ENCODE peak calls at places on chromosomes 16 and 17, in seven cellular contexts. One of them, this sample, is unnamed.

GRCh38 chr16:52035406-52035805 is 511.5 kb downstream of the TOX3 start:
- DNase-seq in naive thymus-derived CD4-positive, alpha-beta T cell: no peak
- DNase-seq in heart left ventricle: no peak
- DNase-seq in vagina: no peak
- DNase-seq in transverse colon: no peak
- DNase-seq in CD4-positive, alpha-beta memory T cell: no peak
- DNase-seq in endodermal cell: no peak
- DNase-seq in this sample: no peak

GRCh38 chr17:79946352-79947231 is 89.1 kb downstream of the TBC1D16 start:
- DNase-seq in naive thymus-derived CD4-positive, alpha-beta T cell: no peak
- DNase-seq in heart left ventricle: peak
- DNase-seq in vagina: no peak
- DNase-seq in transverse colon: no peak
- DNase-seq in CD4-positive, alpha-beta memory T cell: no peak
- DNase-seq in endodermal cell: peak
- DNase-seq in this sample: no peak

GRCh38 chr16:637081-638018 is 1.2 kb upstream of the METTL26 start:
- DNase-seq in naive thymus-derived CD4-positive, alpha-beta T cell: peak
- DNase-seq in heart left ventricle: peak
- DNase-seq in vagina: no peak
- DNase-seq in transverse colon: peak
- DNase-seq in CD4-positive, alpha-beta memory T cell: no peak
- DNase-seq in endodermal cell: peak
- DNase-seq in this sample: peak

GRCh38 chr17:40516581-40517285 is 15.3 kb upstream of the TNS4 start:
- DNase-seq in naive thymus-derived CD4-positive, alpha-beta T cell: peak
- DNase-seq in heart left ventricle: no peak
- DNase-seq in vagina: no peak
- DNase-seq in transverse colon: peak
- DNase-seq in CD4-positive, alpha-beta memory T cell: peak
- DNase-seq in endodermal cell: peak
- DNase-seq in this sample: no peak

GRCh38 chr17:19370493-19370960 is 7.8 kb upstream of the MAPK7 start:
- DNase-seq in naive thymus-derived CD4-positive, alpha-beta T cell: no peak
- DNase-seq in heart left ventricle: peak
- DNase-seq in vagina: no peak
- DNase-seq in transverse colon: no peak
- DNase-seq in CD4-positive, alpha-beta memory T cell: no peak
- DNase-seq in endodermal cell: peak
- DNase-seq in this sample: no peak

GRCh38 chr16:59573528-59574271 is 839.6 kb upstream of the GOT2 start:
- DNase-seq in naive thymus-derived CD4-positive, alpha-beta T cell: no peak
- DNase-seq in heart left ventricle: no peak
- DNase-seq in vagina: no peak
- DNase-seq in transverse colon: no peak
- DNase-seq in CD4-positive, alpha-beta memory T cell: no peak
- DNase-seq in endodermal cell: no peak
- DNase-seq in this sample: no peak

GRCh38 chr16:31696968-31697743 is 169.5 kb downstream of the AHSP start:
- DNase-seq in naive thymus-derived CD4-positive, alpha-beta T cell: no peak
- DNase-seq in heart left ventricle: no peak
- DNase-seq in vagina: peak
- DNase-seq in transverse colon: no peak
- DNase-seq in CD4-positive, alpha-beta memory T cell: no peak
- DNase-seq in endodermal cell: no peak
- DNase-seq in this sample: no peak

GRCh38 chr17:34230342-34230741 is 24.7 kb upstream of the CCL2 start:
- DNase-seq in naive thymus-derived CD4-positive, alpha-beta T cell: no peak
- DNase-seq in heart left ventricle: no peak
- DNase-seq in vagina: no peak
- DNase-seq in transverse colon: no peak
- DNase-seq in CD4-positive, alpha-beta memory T cell: no peak
- DNase-seq in endodermal cell: no peak
- DNase-seq in this sample: no peak

GRCh38 chr17:19727466-19728113 is 11.2 kb upstream of the SLC47A2 start:
- DNase-seq in naive thymus-derived CD4-positive, alpha-beta T cell: no peak
- DNase-seq in heart left ventricle: peak
- DNase-seq in vagina: peak
- DNase-seq in transverse colon: peak
- DNase-seq in CD4-positive, alpha-beta memory T cell: no peak
- DNase-seq in endodermal cell: no peak
- DNase-seq in this sample: peak

GRCh38 chr16:28212532-28212873 is 738 bp upstream of the XPO6 start:
- DNase-seq in naive thymus-derived CD4-positive, alpha-beta T cell: no peak
- DNase-seq in heart left ventricle: no peak
- DNase-seq in vagina: no peak
- DNase-seq in transverse colon: no peak
- DNase-seq in CD4-positive, alpha-beta memory T cell: no peak
- DNase-seq in endodermal cell: peak
- DNase-seq in this sample: no peak

GRCh38 chr16:16014329-16015224 is 65.2 kb downstream of the ABCC1 start:
- DNase-seq in naive thymus-derived CD4-positive, alpha-beta T cell: no peak
- DNase-seq in heart left ventricle: peak
- DNase-seq in vagina: no peak
- DNase-seq in transverse colon: peak
- DNase-seq in CD4-positive, alpha-beta memory T cell: no peak
- DNase-seq in endodermal cell: no peak
- DNase-seq in this sample: no peak

GRCh38 chr17:50207318-50207717 is 5.9 kb upstream of the COL1A1 start:
- DNase-seq in naive thymus-derived CD4-positive, alpha-beta T cell: no peak
- DNase-seq in heart left ventricle: no peak
- DNase-seq in vagina: no peak
- DNase-seq in transverse colon: no peak
- DNase-seq in CD4-positive, alpha-beta memory T cell: no peak
- DNase-seq in endodermal cell: no peak
- DNase-seq in this sample: no peak

GRCh38 chr17:50208611-50209061 is 7.2 kb upstream of the COL1A1 start:
- DNase-seq in naive thymus-derived CD4-positive, alpha-beta T cell: no peak
- DNase-seq in heart left ventricle: no peak
- DNase-seq in vagina: no peak
- DNase-seq in transverse colon: no peak
- DNase-seq in CD4-positive, alpha-beta memory T cell: no peak
- DNase-seq in endodermal cell: peak
- DNase-seq in this sample: no peak

GRCh38 chr17:50209133-50209471 is 7.7 kb upstream of the COL1A1 start:
- DNase-seq in naive thymus-derived CD4-positive, alpha-beta T cell: no peak
- DNase-seq in heart left ventricle: no peak
- DNase-seq in vagina: no peak
- DNase-seq in transverse colon: no peak
- DNase-seq in CD4-positive, alpha-beta memory T cell: no peak
- DNase-seq in endodermal cell: no peak
- DNase-seq in this sample: no peak

GRCh38 chr17:50206604-50207293 is 5.3 kb upstream of the COL1A1 start:
- DNase-seq in naive thymus-derived CD4-positive, alpha-beta T cell: no peak
- DNase-seq in heart left ventricle: no peak
- DNase-seq in vagina: no peak
- DNase-seq in transverse colon: peak
- DNase-seq in CD4-positive, alpha-beta memory T cell: no peak
- DNase-seq in endodermal cell: peak
- DNase-seq in this sample: no peak

DNA sequence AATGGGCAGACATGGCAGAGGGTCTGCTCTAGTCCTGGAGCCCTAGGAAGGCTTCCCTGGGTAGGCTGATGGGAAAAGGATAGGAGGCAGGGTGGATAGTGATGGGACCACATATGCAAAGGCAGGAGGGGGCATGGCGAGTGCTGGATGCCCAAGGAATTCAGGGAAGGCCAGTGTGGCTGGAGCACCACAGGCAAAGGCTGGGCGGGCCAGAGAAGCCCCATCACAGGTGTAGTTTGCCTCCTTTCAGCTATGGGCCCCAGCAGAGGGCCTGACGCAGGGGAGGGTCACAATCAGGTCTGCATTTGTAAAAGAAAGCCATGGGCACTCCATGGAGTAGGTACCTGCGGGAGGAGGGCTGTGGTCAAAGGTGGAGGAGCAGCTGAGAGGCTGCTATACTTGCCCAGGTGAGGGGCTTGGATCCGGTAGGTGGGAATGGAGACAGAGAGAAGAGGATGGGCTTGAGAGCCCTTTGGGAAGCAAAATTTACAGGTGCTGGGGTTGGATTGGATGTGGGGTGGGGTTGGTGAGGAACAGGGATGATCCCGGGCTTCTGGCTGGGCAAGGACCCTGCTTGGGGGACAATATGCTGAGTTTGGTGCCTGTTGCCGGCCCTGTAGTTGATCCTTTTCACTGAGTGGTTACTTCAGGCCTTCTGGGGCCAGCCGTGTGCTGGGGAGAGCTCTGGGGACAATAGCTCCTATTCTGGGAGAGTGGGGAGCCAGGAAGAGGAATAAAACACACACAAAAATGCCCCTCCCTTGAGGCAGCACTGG is 6.5 kb upstream of the COL1A1 start:
- DNase-seq in naive thymus-derived CD4-positive, alpha-beta T cell: no peak
- DNase-seq in heart left ventricle: no peak
- DNase-seq in vagina: no peak
- DNase-seq in transverse colon: no peak
- DNase-seq in CD4-positive, alpha-beta memory T cell: no peak
- DNase-seq in endodermal cell: peak
- DNase-seq in this sample: no peak
- H3K27ac ChIP-seq in naive thymus-derived CD4-positive, alpha-beta T cell: no peak
- H3K27ac ChIP-seq in heart left ventricle: no peak
- H3K27ac ChIP-seq in vagina: peak
- H3K27ac ChIP-seq in transverse colon: peak
- H3K27ac ChIP-seq in CD4-positive, alpha-beta memory T cell: no peak
- H3K27ac ChIP-seq in endodermal cell: no peak
- H3K27ac ChIP-seq in this sample: no peak

GRCh38 chr17:55734128-55734781 is 11.6 kb upstream of the TMEM100 start:
- DNase-seq in naive thymus-derived CD4-positive, alpha-beta T cell: no peak
- DNase-seq in heart left ventricle: no peak
- DNase-seq in vagina: no peak
- DNase-seq in transverse colon: no peak
- DNase-seq in CD4-positive, alpha-beta memory T cell: no peak
- DNase-seq in endodermal cell: peak
- DNase-seq in this sample: no peak

GRCh38 chr17:55729484-55729883 is 6.8 kb upstream of the TMEM100 start:
- DNase-seq in naive thymus-derived CD4-positive, alpha-beta T cell: no peak
- DNase-seq in heart left ventricle: no peak
- DNase-seq in vagina: no peak
- DNase-seq in transverse colon: no peak
- DNase-seq in CD4-positive, alpha-beta memory T cell: no peak
- DNase-seq in endodermal cell: no peak
- DNase-seq in this sample: no peak

GRCh38 chr17:55730380-55730779 is 7.7 kb upstream of the TMEM100 start:
- DNase-seq in naive thymus-derived CD4-positive, alpha-beta T cell: no peak
- DNase-seq in heart left ventricle: no peak
- DNase-seq in vagina: no peak
- DNase-seq in transverse colon: no peak
- DNase-seq in CD4-positive, alpha-beta memory T cell: no peak
- DNase-seq in endodermal cell: no peak
- DNase-seq in this sample: no peak

GRCh38 chr17:55730808-55731207 is 8.1 kb upstream of the TMEM100 start:
- DNase-seq in naive thymus-derived CD4-positive, alpha-beta T cell: no peak
- DNase-seq in heart left ventricle: no peak
- DNase-seq in vagina: no peak
- DNase-seq in transverse colon: no peak
- DNase-seq in CD4-positive, alpha-beta memory T cell: no peak
- DNase-seq in endodermal cell: no peak
- DNase-seq in this sample: no peak

GRCh38 chr17:55731586-55732250 is 9.1 kb upstream of the TMEM100 start:
- DNase-seq in naive thymus-derived CD4-positive, alpha-beta T cell: no peak
- DNase-seq in heart left ventricle: peak
- DNase-seq in vagina: peak
- DNase-seq in transverse colon: peak
- DNase-seq in CD4-positive, alpha-beta memory T cell: no peak
- DNase-seq in endodermal cell: peak
- DNase-seq in this sample: no peak
- H3K27ac ChIP-seq in naive thymus-derived CD4-positive, alpha-beta T cell: no peak
- H3K27ac ChIP-seq in heart left ventricle: peak
- H3K27ac ChIP-seq in vagina: peak
- H3K27ac ChIP-seq in transverse colon: peak
- H3K27ac ChIP-seq in CD4-positive, alpha-beta memory T cell: no peak
- H3K27ac ChIP-seq in endodermal cell: no peak
- H3K27ac ChIP-seq in this sample: peak

GRCh38 chr17:75876190-75876937 is 2.0 kb downstream of the TRIM47 start:
- DNase-seq in naive thymus-derived CD4-positive, alpha-beta T cell: peak
- DNase-seq in heart left ventricle: peak
- DNase-seq in vagina: no peak
- DNase-seq in transverse colon: peak
- DNase-seq in CD4-positive, alpha-beta memory T cell: peak
- DNase-seq in endodermal cell: peak
- DNase-seq in this sample: no peak

GRCh38 chr17:75875940-75876189 is 2.5 kb downstream of the TRIM47 start:
- DNase-seq in naive thymus-derived CD4-positive, alpha-beta T cell: no peak
- DNase-seq in heart left ventricle: no peak
- DNase-seq in vagina: peak
- DNase-seq in transverse colon: no peak
- DNase-seq in CD4-positive, alpha-beta memory T cell: no peak
- DNase-seq in endodermal cell: no peak
- DNase-seq in this sample: peak

GRCh38 chr17:75875182-75875939 is 3.0 kb downstream of the TRIM47 start:
- DNase-seq in naive thymus-derived CD4-positive, alpha-beta T cell: no peak
- DNase-seq in heart left ventricle: peak
- DNase-seq in vagina: no peak
- DNase-seq in transverse colon: peak
- DNase-seq in CD4-positive, alpha-beta memory T cell: no peak
- DNase-seq in endodermal cell: no peak
- DNase-seq in this sample: no peak

GRCh38 chr17:75873587-75874322 is 4.6 kb downstream of the TRIM47 start:
- DNase-seq in naive thymus-derived CD4-positive, alpha-beta T cell: no peak
- DNase-seq in heart left ventricle: no peak
- DNase-seq in vagina: no peak
- DNase-seq in transverse colon: no peak
- DNase-seq in CD4-positive, alpha-beta memory T cell: no peak
- DNase-seq in endodermal cell: no peak
- DNase-seq in this sample: no peak

DNA sequence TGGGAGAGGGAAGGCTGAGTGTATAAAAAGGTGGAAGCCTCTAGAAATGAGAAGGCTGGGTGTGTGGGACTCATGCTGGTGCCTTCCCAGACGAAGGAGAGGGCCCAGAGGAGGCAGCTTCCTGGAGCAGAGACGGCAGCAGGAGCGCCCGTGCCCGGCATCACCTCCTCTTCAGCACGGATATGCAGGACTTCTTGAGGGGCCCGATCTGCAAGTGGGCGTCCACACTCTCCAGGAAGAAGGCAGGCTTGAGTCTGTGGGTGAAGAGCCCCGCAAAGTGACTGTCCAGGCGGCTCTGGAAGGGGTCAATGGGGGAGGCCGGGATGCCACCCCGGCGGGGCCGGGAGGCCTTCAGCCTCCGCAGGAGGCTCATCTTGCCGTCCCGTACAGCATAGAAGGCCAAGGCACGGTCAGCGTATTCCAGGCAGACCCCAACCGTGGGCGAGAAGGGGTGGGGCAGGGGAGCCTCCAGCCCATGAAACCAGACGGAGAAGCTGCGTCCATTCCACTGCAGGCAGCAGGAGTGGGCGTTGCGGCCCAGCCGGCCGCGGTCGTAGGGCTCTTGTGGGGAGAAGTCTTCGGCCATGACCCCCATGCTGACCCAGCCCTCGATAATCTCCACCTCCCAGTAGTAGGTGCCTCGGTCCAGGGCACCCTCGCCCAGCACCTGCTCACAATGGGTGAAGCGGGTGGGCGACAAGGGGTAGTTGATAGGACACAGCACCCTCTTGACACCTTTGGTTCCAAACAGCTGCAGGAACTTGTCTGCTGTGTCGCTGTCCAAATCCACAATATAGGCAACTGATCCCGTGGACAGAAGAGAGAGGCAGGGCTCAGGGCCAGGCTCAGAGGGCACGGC is 3.8 kb downstream of the TRIM47 start:
- DNase-seq in naive thymus-derived CD4-positive, alpha-beta T cell: no peak
- DNase-seq in heart left ventricle: peak
- DNase-seq in vagina: no peak
- DNase-seq in transverse colon: no peak
- DNase-seq in CD4-positive, alpha-beta memory T cell: no peak
- DNase-seq in endodermal cell: peak
- DNase-seq in this sample: no peak
- H3K27ac ChIP-seq in naive thymus-derived CD4-positive, alpha-beta T cell: peak
- H3K27ac ChIP-seq in heart left ventricle: peak
- H3K27ac ChIP-seq in vagina: peak
- H3K27ac ChIP-seq in transverse colon: peak
- H3K27ac ChIP-seq in CD4-positive, alpha-beta memory T cell: no peak
- H3K27ac ChIP-seq in endodermal cell: no peak
- H3K27ac ChIP-seq in this sample: peak

GRCh38 chr16:86531193-86531550 is 20.8 kb downstream of the FOXF1 start:
- DNase-seq in naive thymus-derived CD4-positive, alpha-beta T cell: no peak
- DNase-seq in heart left ventricle: peak
- DNase-seq in vagina: no peak
- DNase-seq in transverse colon: peak
- DNase-seq in CD4-positive, alpha-beta memory T cell: no peak
- DNase-seq in endodermal cell: peak
- DNase-seq in this sample: peak
- H3K27ac ChIP-seq in naive thymus-derived CD4-positive, alpha-beta T cell: no peak
- H3K27ac ChIP-seq in heart left ventricle: no peak
- H3K27ac ChIP-seq in vagina: peak
- H3K27ac ChIP-seq in transverse colon: peak
- H3K27ac ChIP-seq in CD4-positive, alpha-beta memory T cell: no peak
- H3K27ac ChIP-seq in endodermal cell: no peak
- H3K27ac ChIP-seq in this sample: peak